ENCODE peak calls at places on chromosomes 1 and 21, in four cellular contexts. One of them, this sample, is unnamed.
A peak's percentile ranks its signal among the peaks of the same experiment; 100 is the strongest.

GRCh38 chr1:244053831-244054230 is 2.7 kb downstream of the ZBTB18 start:
- DNase-seq in WTC11: no peak
- DNase-seq in K562: no peak
- DNase-seq in GM12878: no peak
- DNase-seq in this sample: no peak

GRCh38 chr1:221845650-221846371 is 103.9 kb upstream of the DUSP10 start:
- DNase-seq in WTC11: no peak
- DNase-seq in K562: peak; percentile 8
- DNase-seq in GM12878: no peak
- DNase-seq in this sample: peak; percentile 29

GRCh38 chr1:242556276-242556675 is 31.8 kb upstream of the PLD5 start:
- DNase-seq in WTC11: no peak
- DNase-seq in K562: no peak
- DNase-seq in GM12878: no peak
- DNase-seq in this sample: no peak

GRCh38 chr1:28208818-28209441 is 23.9 kb downstream of the DNAJC8 start:
- DNase-seq in WTC11: peak; percentile 61
- DNase-seq in K562: peak; percentile 75
- DNase-seq in GM12878: peak; percentile 57
- DNase-seq in this sample: peak; percentile 58

GRCh38 chr1:110190282-110190929 is 19.7 kb upstream of the KCNC4 start:
- DNase-seq in WTC11: no peak
- DNase-seq in K562: no peak
- DNase-seq in GM12878: no peak
- DNase-seq in this sample: no peak

GRCh38 chr1:159141584-159142518 is 29.6 kb upstream of the CADM3 start:
- DNase-seq in WTC11: peak; percentile 34
- DNase-seq in K562: peak; percentile 1
- DNase-seq in GM12878: no peak
- DNase-seq in this sample: no peak

GRCh38 chr1:41483960-41484844 is at the start of gene EDN2:
- DNase-seq in WTC11: peak; percentile 55
- DNase-seq in K562: no peak
- DNase-seq in GM12878: no peak
- DNase-seq in this sample: no peak

GRCh38 chr1:15727424-15727823 is 8.6 kb upstream of the SLC25A34 start:
- DNase-seq in WTC11: no peak
- DNase-seq in K562: no peak
- DNase-seq in GM12878: no peak
- DNase-seq in this sample: no peak

GRCh38 chr21:17554619-17555472 is 42.0 kb downstream of the CXADR start:
- DNase-seq in WTC11: no peak
- DNase-seq in K562: peak; percentile 8
- DNase-seq in GM12878: no peak
- DNase-seq in this sample: peak; percentile 32

GRCh38 chr1:160260436-160261382 is 1.6 kb downstream of the DCAF8 start:
- DNase-seq in WTC11: no peak
- DNase-seq in K562: peak; percentile 54
- DNase-seq in GM12878: no peak
- DNase-seq in this sample: peak; percentile 16

GRCh38 chr1:19450811-19451564 is 34.4 kb downstream of the CAPZB start:
- DNase-seq in WTC11: no peak
- DNase-seq in K562: no peak
- DNase-seq in GM12878: no peak
- DNase-seq in this sample: no peak

GRCh38 chr1:115537415-115537814 is 104.4 kb upstream of the VANGL1 start:
- DNase-seq in WTC11: no peak
- DNase-seq in K562: no peak
- DNase-seq in GM12878: no peak
- DNase-seq in this sample: no peak

DNA sequence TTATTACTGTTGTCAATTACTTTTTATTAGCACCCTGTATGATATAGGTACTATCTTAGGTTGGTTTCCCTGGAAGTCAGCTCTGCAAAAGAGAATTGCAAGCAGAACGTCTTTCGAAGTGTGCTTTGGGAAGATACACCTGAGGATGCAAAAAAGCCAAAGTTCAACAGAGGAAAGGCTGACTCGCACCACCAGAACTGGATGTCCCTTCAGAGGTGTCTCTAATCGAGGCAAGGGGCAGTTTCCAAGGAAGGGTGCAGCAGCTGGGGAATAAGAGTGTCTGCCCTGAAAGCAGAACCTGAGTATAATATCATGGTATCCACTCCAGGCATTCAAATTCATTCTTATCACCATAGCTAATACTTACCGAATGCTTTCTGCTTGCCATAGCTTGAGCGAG is 149.6 kb downstream of the CACNA1E start:
- DNase-seq in WTC11: no peak
- DNase-seq in K562: no peak
- DNase-seq in GM12878: no peak
- DNase-seq in this sample: no peak
- TF ChIP-seq ETV6 in WTC11: no peak
- TF ChIP-seq ETV6 in K562: no peak
- TF ChIP-seq ETV6 in GM12878: no peak
- TF ChIP-seq ETV6 in this sample: no peak

GRCh38 chr1:202217951-202218350 is 24.4 kb downstream of the LGR6 start:
- DNase-seq in WTC11: no peak
- DNase-seq in K562: no peak
- DNase-seq in GM12878: no peak
- DNase-seq in this sample: no peak
- TF ChIP-seq ETV6 in WTC11: no peak
- TF ChIP-seq ETV6 in K562: no peak
- TF ChIP-seq ETV6 in GM12878: no peak
- TF ChIP-seq ETV6 in this sample: no peak

GRCh38 chr21:33769057-33769456 is 126.8 kb downstream of the ITSN1 start:
- DNase-seq in WTC11: no peak
- DNase-seq in K562: no peak
- DNase-seq in GM12878: no peak
- DNase-seq in this sample: no peak
- TF ChIP-seq ETV6 in WTC11: no peak
- TF ChIP-seq ETV6 in K562: no peak
- TF ChIP-seq ETV6 in GM12878: no peak
- TF ChIP-seq ETV6 in this sample: no peak

GRCh38 chr21:25582164-25582563 is 25.1 kb downstream of the MRPL39 start:
- DNase-seq in WTC11: no peak
- DNase-seq in K562: no peak
- DNase-seq in GM12878: no peak
- DNase-seq in this sample: no peak
- TF ChIP-seq ETV6 in WTC11: no peak
- TF ChIP-seq ETV6 in K562: no peak
- TF ChIP-seq ETV6 in GM12878: no peak
- TF ChIP-seq ETV6 in this sample: no peak

GRCh38 chr1:234216116-234216703 is 157.0 kb upstream of the COA6 start:
- DNase-seq in WTC11: no peak
- DNase-seq in K562: no peak
- DNase-seq in GM12878: peak; percentile 45
- DNase-seq in this sample: no peak
- TF ChIP-seq ETV6 in WTC11: no peak
- TF ChIP-seq ETV6 in K562: no peak
- TF ChIP-seq ETV6 in GM12878: no peak
- TF ChIP-seq ETV6 in this sample: no peak

DNA sequence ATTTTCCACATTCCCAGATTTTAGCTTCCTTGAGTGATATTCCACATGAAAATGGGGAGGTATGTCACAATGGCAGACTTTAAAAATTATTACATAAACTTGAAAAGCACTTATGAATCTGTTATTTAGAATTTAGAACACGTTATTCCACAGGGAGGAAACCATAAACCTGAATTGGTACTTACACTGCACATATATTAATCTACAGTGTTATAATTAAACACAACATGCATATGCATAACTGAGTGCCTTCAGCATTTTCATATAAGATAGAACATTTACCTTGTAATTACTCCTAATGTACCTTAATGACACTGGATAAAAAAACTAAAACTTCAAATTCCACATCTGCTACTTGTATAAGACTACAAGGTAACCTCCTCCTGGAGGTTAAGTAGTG is 9.8 kb downstream of the ARHGAP29 start:
- DNase-seq in WTC11: no peak
- DNase-seq in K562: no peak
- DNase-seq in GM12878: no peak
- DNase-seq in this sample: no peak
- TF ChIP-seq ETV6 in WTC11: no peak
- TF ChIP-seq ETV6 in K562: no peak
- TF ChIP-seq ETV6 in GM12878: no peak
- TF ChIP-seq ETV6 in this sample: no peak